ENCODE peak calls at places on chromosomes 6 and 20, in nine cellular contexts. J, Y, I, F, W, E, B, X and K are unnamed samples.

GRCh38 chr6:160137989-160138835 is 16.6 kb downstream of the SLC22A1 start:
- DNase-seq in Y (peak), E (peak), W (no peak), B (peak), X (peak), F (peak), J (peak), I (peak), K (peak)

GRCh38 chr6:158630944-158631616 is 13.5 kb downstream of the DYNLT1 start:
- DNase-seq in Y (no peak), I (peak), E (no peak), F (no peak), X (no peak), B (no peak), J (no peak), W (peak), K (no peak)

GRCh38 chr6:24394777-24395437 is 7.8 kb upstream of the MRS2 start:
- DNase-seq in Y (no peak), I (peak), E (peak), J (no peak), X (peak), F (no peak), W (no peak), B (no peak), K (peak)

GRCh38 chr20:61382194-61382593 is 130.1 kb downstream of the CDH4 start:
- DNase-seq in E (no peak), I (no peak), F (no peak), W (no peak), J (no peak), Y (no peak), X (no peak), B (no peak), K (no peak)

GRCh38 chr6:79010422-79010821 is 67.6 kb downstream of the PHIP start:
- DNase-seq in B (no peak), J (no peak), F (no peak), E (no peak), I (no peak), X (no peak), W (no peak), Y (no peak), K (no peak)

GRCh38 chr6:154242617-154243357 is 113.8 kb downstream of the IPCEF1 start:
- DNase-seq in E (no peak), W (no peak), I (no peak), X (no peak), B (no peak), J (no peak), F (no peak), Y (no peak), K (no peak)

GRCh38 chr20:57772349-57772964 is 62.6 kb upstream of the PMEPA1 start:
- DNase-seq in I (peak), B (no peak), X (peak), Y (peak), F (no peak), J (peak), E (peak), W (no peak), K (peak)

GRCh38 chr20:49970498-49970897 is 12.3 kb upstream of the SNAI1 start:
- DNase-seq in W (no peak), B (no peak), Y (no peak), J (no peak), I (no peak), X (no peak), E (no peak), F (no peak), K (no peak)

GRCh38 chr6:111555041-111555440 is 50.6 kb downstream of the TRAF3IP2 start:
- DNase-seq in I (peak), B (no peak), J (no peak), E (peak), Y (no peak), F (no peak), X (no peak), W (no peak), K (no peak)

GRCh38 chr6:130385059-130385695 is 19.4 kb downstream of the TMEM200A start:
- DNase-seq in I (peak), X (no peak), J (no peak), F (no peak), Y (no peak), W (no peak), E (peak), B (no peak), K (no peak)

GRCh38 chr6:100726741-100727140 is 154.4 kb downstream of the ASCC3 start:
- DNase-seq in E (peak), I (peak), W (no peak), B (no peak), J (no peak), X (no peak), Y (no peak), F (no peak), K (no peak)

GRCh38 chr6:38730136-38730862 is 15.2 kb downstream of the DNAH8 start:
- DNase-seq in I (no peak), B (no peak), J (no peak), E (no peak), Y (no peak), W (no peak), F (no peak), X (no peak), K (no peak)

GRCh38 chr20:17560344-17561074 is 9.4 kb upstream of the DSTN start:
- DNase-seq in Y (peak), E (no peak), F (no peak), J (no peak), I (no peak), W (no peak), B (no peak), X (no peak), K (peak)

GRCh38 chr20:1801551-1801950 is 93.7 kb upstream of the SIRPA start:
- DNase-seq in X (no peak), F (no peak), W (no peak), B (no peak), E (no peak), Y (no peak), J (no peak), I (no peak), K (no peak)

GRCh38 chr20:62405108-62405980 is 1.7 kb downstream of the CABLES2 start:
- DNase-seq in E (peak), J (no peak), I (peak), Y (no peak), F (peak), B (peak), X (peak), W (no peak), K (peak)

GRCh38 chr20:25178563-25179438 is 16.7 kb upstream of the ENTPD6 start:
- DNase-seq in I (peak), Y (peak), B (no peak), E (peak), F (no peak), J (no peak), X (peak), W (peak), K (peak)

GRCh38 chr6:169960891-169961611 is 209.6 kb downstream of the ERMARD start:
- DNase-seq in B (no peak), F (no peak), J (no peak), X (no peak), E (no peak), W (no peak), Y (no peak), I (no peak), K (no peak)

GRCh38 chr6:4466769-4467480 is 309.3 kb upstream of the CDYL start:
- DNase-seq in Y (no peak), F (no peak), X (peak), W (no peak), B (no peak), I (peak), E (peak), J (no peak), K (peak)

GRCh38 chr20:43863821-43864544 is 50.7 kb upstream of the TOX2 start:
- DNase-seq in Y (no peak), B (no peak), I (peak), J (no peak), W (no peak), F (no peak), E (no peak), X (no peak), K (no peak)

GRCh38 chr6:3722785-3723184 is 28.7 kb downstream of the PXDC1 start:
- DNase-seq in I (no peak), Y (no peak), W (no peak), X (no peak), J (no peak), B (no peak), E (no peak), F (no peak), K (no peak)

GRCh38 chr20:32201977-32202363 is 5.6 kb downstream of the PLAGL2 start:
- DNase-seq in X (peak), F (no peak), J (no peak), E (no peak), W (peak), Y (no peak), I (no peak), B (no peak), K (no peak)

GRCh38 chr6:79946242-79946641 is 1.1 kb downstream of the ELOVL4 start:
- DNase-seq in E (peak), Y (peak), J (no peak), I (peak), X (peak), F (no peak), W (no peak), B (peak), K (peak)

GRCh38 chr6:139765825-139766285 is 391.4 kb upstream of the CITED2 start:
- DNase-seq in X (peak), E (peak), I (peak), W (no peak), J (no peak), F (no peak), Y (no peak), B (no peak), K (peak)

GRCh38 chr20:63822276-63822696 is 8.8 kb downstream of the ZBTB46 start:
- DNase-seq in F (no peak), Y (no peak), B (no peak), W (peak), J (no peak), X (no peak), E (no peak), I (no peak), K (no peak)

GRCh38 chr6:44662461-44663121 is 275.1 kb downstream of the CDC5L start:
- DNase-seq in F (no peak), J (no peak), B (no peak), I (no peak), W (peak), E (no peak), Y (no peak), X (no peak), K (no peak)

GRCh38 chr6:18477301-18477941 is 90.3 kb downstream of the RNF144B start:
- DNase-seq in E (no peak), I (peak), X (no peak), J (no peak), B (no peak), Y (no peak), F (no peak), W (no peak), K (peak)

GRCh38 chr6:25006565-25007001 is 70.8 kb upstream of the RIPOR2 start:
- DNase-seq in F (peak), J (peak), I (peak), B (no peak), W (peak), E (peak), Y (peak), X (peak), K (peak)

GRCh38 chr20:17651761-17652388 is 30.2 kb downstream of the RRBP1 start:
- DNase-seq in W (no peak), J (no peak), F (no peak), X (peak), Y (peak), I (no peak), E (no peak), B (no peak), K (peak)

GRCh38 chr6:160030103-160030502 is 61.2 kb downstream of the IGF2R start:
- DNase-seq in B (no peak), X (peak), I (peak), J (no peak), E (peak), W (peak), F (peak), Y (no peak), K (peak)

DNA sequence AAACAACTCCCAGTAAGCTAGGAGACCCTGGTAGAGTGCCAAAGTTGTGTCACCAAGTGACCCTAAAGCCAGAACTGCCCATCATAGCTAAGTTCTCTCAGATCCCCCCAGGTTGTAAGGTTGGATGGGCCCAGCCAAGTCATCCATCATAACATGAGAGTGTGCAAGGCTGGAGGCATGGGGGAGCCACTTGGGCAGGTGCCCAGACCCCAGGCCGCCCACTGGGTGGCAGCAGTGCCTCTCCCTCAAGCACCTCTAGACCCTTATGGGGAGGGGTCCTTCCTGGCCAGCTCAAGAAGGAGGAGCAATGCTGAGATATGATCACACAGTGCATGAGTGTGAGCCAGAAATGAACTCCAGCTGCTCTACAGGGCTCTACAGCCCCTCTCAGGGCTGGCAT is 154.5 kb downstream of the MYLK4 start:
- DNase-seq in I (no peak), E (no peak), X (no peak), W (no peak), J (no peak), Y (peak), F (no peak), B (no peak), K (no peak)
- TF ChIP-seq CTCF in I (no peak), E (no peak), X (peak), W (peak), J (no peak), Y (no peak), F (no peak), B (peak), K (peak)

DNA sequence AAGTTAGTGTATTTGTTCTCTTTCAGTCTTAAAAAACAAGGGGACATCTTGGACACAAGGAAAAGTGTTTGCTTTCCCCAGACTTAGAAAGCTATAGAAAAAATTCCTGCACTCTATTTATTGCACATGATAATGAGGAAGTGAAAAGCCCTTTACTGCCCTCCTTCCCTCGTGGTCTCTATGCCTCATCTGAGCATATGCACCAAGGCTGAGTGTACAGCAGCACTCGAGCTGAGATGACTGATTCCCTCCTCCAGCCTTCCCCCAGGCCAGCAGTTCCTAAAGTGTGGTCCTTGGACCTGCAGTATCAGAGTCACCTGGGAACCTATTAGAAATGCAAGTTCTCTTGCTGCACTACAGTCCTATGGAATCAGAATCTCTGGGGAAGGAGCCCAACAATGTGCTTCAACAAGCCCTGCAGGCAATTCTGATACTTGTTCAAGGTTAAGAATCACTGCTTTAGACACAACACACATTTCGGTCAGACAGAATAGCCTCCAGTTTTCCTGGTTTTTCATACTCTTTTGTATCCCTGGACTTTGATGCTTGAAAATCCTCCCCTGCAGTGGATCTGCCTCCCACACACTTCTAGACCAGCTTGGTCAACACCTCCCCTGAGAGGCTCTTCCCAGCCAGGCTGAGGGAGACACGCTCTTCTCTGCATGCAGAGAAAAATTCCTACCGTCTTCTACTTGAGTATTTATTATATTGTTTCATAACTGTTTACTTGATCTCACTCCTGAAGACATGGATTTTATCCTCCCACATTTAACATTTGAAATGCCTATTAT is 14.1 kb upstream of the LAMP5 start:
- DNase-seq in Y (no peak), J (no peak), B (no peak), E (no peak), I (no peak), W (no peak), X (no peak), F (no peak), K (no peak)
- TF ChIP-seq CTCF in Y (no peak), J (no peak), B (no peak), E (no peak), I (no peak), W (no peak), X (no peak), F (no peak), K (no peak)

GRCh38 chr20:59253779-59254319 is 46.6 kb upstream of the EDN3 start:
- DNase-seq in W (no peak), E (no peak), B (no peak), I (no peak), Y (peak), F (no peak), X (peak), J (peak), K (peak)
- TF ChIP-seq CTCF in W (no peak), E (no peak), B (no peak), I (no peak), Y (no peak), F (no peak), X (no peak), J (no peak), K (peak)

DNA sequence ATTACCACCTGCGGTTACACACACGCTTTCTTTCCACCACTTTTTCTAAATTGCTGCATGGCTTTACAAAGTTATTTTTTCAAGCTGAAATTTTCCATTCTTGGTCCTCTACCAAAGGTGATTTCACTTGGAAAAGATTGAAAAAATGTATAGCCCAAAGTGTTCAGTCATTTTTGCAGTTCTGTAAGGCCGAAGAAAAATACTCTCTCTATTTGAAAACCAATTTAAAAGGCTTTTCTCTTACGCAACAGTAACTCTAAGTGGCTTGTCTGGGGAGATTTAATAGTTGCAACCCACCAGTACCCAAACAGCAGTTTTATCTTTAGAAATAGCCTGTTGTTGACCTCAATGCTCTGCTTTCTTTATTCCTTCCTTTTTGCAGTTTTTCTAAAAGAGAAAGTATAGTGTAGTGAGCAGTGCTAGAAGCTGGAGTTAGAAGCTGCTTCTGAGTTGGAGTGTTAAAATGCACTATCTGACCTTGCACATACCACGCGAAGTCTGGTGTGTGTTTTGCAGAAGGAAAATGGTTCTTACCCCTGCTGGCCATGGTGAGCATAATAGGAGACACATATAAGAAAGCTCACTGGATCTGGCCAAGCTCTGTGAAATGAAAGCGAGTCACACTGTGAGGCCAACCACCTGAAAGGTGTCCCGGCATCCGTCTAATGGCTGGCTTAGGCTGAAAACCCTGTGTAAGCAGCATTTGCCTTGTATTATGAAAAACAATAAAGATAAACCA is 271.6 kb upstream of the PRND start:
- DNase-seq in B (no peak), W (no peak), Y (no peak), X (peak), J (no peak), F (no peak), E (peak), I (peak), K (peak)
- TF ChIP-seq CTCF in B (peak), W (peak), Y (no peak), X (no peak), J (no peak), F (no peak), E (peak), I (peak), K (peak)

DNA sequence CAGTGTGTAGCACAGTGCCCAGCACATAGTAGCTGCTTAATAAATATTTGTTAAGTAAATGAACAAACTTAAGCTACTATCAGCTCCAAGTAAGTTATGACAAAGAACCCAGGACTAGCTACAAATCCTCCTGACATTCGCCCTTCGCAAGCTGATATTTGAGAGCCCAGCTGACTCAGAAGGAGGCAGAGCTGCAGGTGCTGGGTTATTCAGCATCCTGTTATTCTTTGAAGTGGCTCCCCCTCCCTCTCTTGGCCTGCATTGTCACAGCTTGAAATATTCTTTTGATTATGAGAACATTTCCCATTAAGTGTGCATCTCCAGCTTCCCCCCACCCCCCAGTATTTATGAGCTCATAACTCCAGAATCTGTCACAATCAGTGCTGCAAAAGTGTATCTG is 78.8 kb upstream of the RALY start:
- DNase-seq in B (no peak), Y (peak), I (peak), F (no peak), W (no peak), E (peak), J (peak), X (peak), K (peak)
- TF ChIP-seq CTCF in B (no peak), Y (no peak), I (no peak), F (no peak), W (no peak), E (no peak), J (no peak), X (no peak), K (peak)

GRCh38 chr6:29354980-29355379 is 13.7 kb downstream of the OR5V1 start:
- DNase-seq in E (no peak), I (no peak), W (no peak), J (no peak), F (no peak), B (no peak), Y (no peak), X (no peak), K (no peak)

GRCh38 chr6:29355603-29356002 is 13.1 kb downstream of the OR5V1 start:
- DNase-seq in Y (no peak), E (no peak), B (no peak), X (no peak), I (no peak), F (no peak), W (no peak), J (no peak), K (no peak)
- TF ChIP-seq CTCF in Y (no peak), E (no peak), B (no peak), X (no peak), I (no peak), F (no peak), W (no peak), J (no peak), K (peak)

GRCh38 chr6:52820198-52820597 is 16.6 kb upstream of the GSTA1 start:
- DNase-seq in F (no peak), Y (no peak), E (peak), J (no peak), W (no peak), B (no peak), X (no peak), I (peak), K (no peak)

DNA sequence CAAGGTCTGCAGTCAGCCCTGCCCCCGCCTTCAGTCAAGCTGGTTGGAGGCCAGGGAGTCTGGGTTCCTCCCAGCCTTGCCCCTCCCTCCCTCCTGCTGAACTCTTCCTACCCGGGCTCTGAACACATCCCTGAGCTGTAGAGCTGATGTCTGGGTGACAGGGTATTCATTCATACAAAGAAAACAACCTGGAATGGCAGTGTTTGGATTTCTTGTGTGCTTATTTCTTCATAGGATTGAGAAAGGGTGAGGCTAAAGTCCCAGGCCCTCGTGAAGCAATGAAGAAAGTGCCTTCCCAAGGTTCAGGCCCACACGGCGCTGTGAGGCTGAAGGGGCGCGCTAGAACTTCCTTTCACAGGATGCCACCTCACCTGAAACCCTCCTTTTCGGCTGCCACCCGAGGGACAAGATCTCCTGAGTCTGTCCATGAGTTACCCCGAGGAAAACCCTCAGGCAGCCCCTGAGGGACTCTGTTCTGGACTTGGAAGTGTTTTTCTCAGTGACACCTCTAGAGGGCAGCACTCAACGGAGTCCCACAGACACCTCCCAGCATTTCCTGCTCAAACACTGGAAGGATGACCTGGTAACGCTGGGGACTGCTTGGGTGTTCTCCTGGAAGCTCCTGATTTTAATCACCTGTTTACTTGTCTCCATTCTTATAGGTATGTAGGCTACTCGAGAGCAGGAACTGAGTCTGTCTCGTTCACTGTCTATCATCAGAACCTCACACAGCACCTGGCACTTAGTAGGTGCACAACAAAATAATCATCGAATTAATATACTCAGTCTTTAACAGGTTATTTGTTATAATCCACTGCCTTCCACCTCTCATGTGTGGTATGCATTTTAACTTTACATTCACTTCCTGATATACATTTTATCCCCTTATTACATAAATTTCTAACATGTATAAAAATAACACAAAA is 11.8 kb upstream of the GSTA1 start:
- DNase-seq in X (peak), Y (peak), F (peak), J (peak), E (peak), B (peak), I (peak), W (no peak), K (peak)
- TF ChIP-seq CTCF in X (peak), Y (peak), F (peak), J (peak), E (peak), B (peak), I (peak), W (peak), K (peak)